ENCODE peak calls at places on chromosomes 11 and 22, in ten cellular contexts. One of them, this sample, is unnamed.

GRCh38 chr11:3167143-3168119 is 2.3 kb upstream of the OSBPL5 start:
- DNase-seq in tibial nerve: no peak
- DNase-seq in A673: no peak
- DNase-seq in stimulated activated CD8-positive, alpha-beta memory T cell treated with anti-CD3 and anti-CD28 coated beads, Interleukin-15, amount 100 ng/mL, for 48 hours: no peak
- DNase-seq in DMS53: peak; percentile 51
- DNase-seq in Caco-2: no peak
- DNase-seq in naive thymus-derived CD4-positive, alpha-beta T cell: no peak
- DNase-seq in PC-9: no peak
- DNase-seq in posterior vena cava: peak; percentile 37
- DNase-seq in GM23338: no peak
- DNase-seq in this sample: no peak

GRCh38 chr11:128919192-128919591 is 23.5 kb downstream of the TP53AIP1 start:
- DNase-seq in tibial nerve: no peak
- DNase-seq in A673: no peak
- DNase-seq in stimulated activated CD8-positive, alpha-beta memory T cell treated with anti-CD3 and anti-CD28 coated beads, Interleukin-15, amount 100 ng/mL, for 48 hours: no peak
- DNase-seq in DMS53: no peak
- DNase-seq in Caco-2: no peak
- DNase-seq in naive thymus-derived CD4-positive, alpha-beta T cell: no peak
- DNase-seq in PC-9: no peak
- DNase-seq in posterior vena cava: no peak
- DNase-seq in GM23338: no peak
- DNase-seq in this sample: no peak

GRCh38 chr22:48884786-48885185 is 942.9 kb downstream of the BRD1 start:
- DNase-seq in tibial nerve: no peak
- DNase-seq in A673: no peak
- DNase-seq in stimulated activated CD8-positive, alpha-beta memory T cell treated with anti-CD3 and anti-CD28 coated beads, Interleukin-15, amount 100 ng/mL, for 48 hours: no peak
- DNase-seq in DMS53: no peak
- DNase-seq in Caco-2: no peak
- DNase-seq in naive thymus-derived CD4-positive, alpha-beta T cell: no peak
- DNase-seq in PC-9: no peak
- DNase-seq in posterior vena cava: peak; percentile 49
- DNase-seq in GM23338: no peak
- DNase-seq in this sample: no peak

GRCh38 chr11:107808526-107808925 is 50.1 kb downstream of the SLC35F2 start:
- DNase-seq in tibial nerve: no peak
- DNase-seq in A673: peak; percentile 62
- DNase-seq in stimulated activated CD8-positive, alpha-beta memory T cell treated with anti-CD3 and anti-CD28 coated beads, Interleukin-15, amount 100 ng/mL, for 48 hours: no peak
- DNase-seq in DMS53: no peak
- DNase-seq in Caco-2: no peak
- DNase-seq in naive thymus-derived CD4-positive, alpha-beta T cell: no peak
- DNase-seq in PC-9: no peak
- DNase-seq in posterior vena cava: no peak
- DNase-seq in GM23338: no peak
- DNase-seq in this sample: no peak

GRCh38 chr11:77065878-77066228 is 918 bp upstream of the CAPN5 start:
- DNase-seq in tibial nerve: peak; percentile 57
- DNase-seq in A673: peak; percentile 71
- DNase-seq in stimulated activated CD8-positive, alpha-beta memory T cell treated with anti-CD3 and anti-CD28 coated beads, Interleukin-15, amount 100 ng/mL, for 48 hours: no peak
- DNase-seq in DMS53: no peak
- DNase-seq in Caco-2: peak; percentile 39
- DNase-seq in naive thymus-derived CD4-positive, alpha-beta T cell: no peak
- DNase-seq in PC-9: no peak
- DNase-seq in posterior vena cava: peak; percentile 85
- DNase-seq in GM23338: peak; percentile 42
- DNase-seq in this sample: peak; percentile 30

GRCh38 chr22:42966389-42966998 is 48.5 kb downstream of the PACSIN2 start:
- DNase-seq in tibial nerve: no peak
- DNase-seq in A673: peak; percentile 47
- DNase-seq in stimulated activated CD8-positive, alpha-beta memory T cell treated with anti-CD3 and anti-CD28 coated beads, Interleukin-15, amount 100 ng/mL, for 48 hours: no peak
- DNase-seq in DMS53: no peak
- DNase-seq in Caco-2: no peak
- DNase-seq in naive thymus-derived CD4-positive, alpha-beta T cell: no peak
- DNase-seq in PC-9: no peak
- DNase-seq in posterior vena cava: no peak
- DNase-seq in GM23338: no peak
- DNase-seq in this sample: peak; percentile 78

GRCh38 chr22:20084547-20085413 is 4.7 kb downstream of the DGCR8 start:
- DNase-seq in tibial nerve: no peak
- DNase-seq in A673: peak; percentile 34
- DNase-seq in stimulated activated CD8-positive, alpha-beta memory T cell treated with anti-CD3 and anti-CD28 coated beads, Interleukin-15, amount 100 ng/mL, for 48 hours: no peak
- DNase-seq in DMS53: no peak
- DNase-seq in Caco-2: peak; percentile 57
- DNase-seq in naive thymus-derived CD4-positive, alpha-beta T cell: no peak
- DNase-seq in PC-9: no peak
- DNase-seq in posterior vena cava: no peak
- DNase-seq in GM23338: peak; percentile 89
- DNase-seq in this sample: peak; percentile 81

GRCh38 chr11:45045692-45046471 is 95.2 kb upstream of the TP53I11 start:
- DNase-seq in tibial nerve: peak; percentile 70
- DNase-seq in A673: peak; percentile 65
- DNase-seq in stimulated activated CD8-positive, alpha-beta memory T cell treated with anti-CD3 and anti-CD28 coated beads, Interleukin-15, amount 100 ng/mL, for 48 hours: no peak
- DNase-seq in DMS53: peak; percentile 60
- DNase-seq in Caco-2: peak; percentile 5
- DNase-seq in naive thymus-derived CD4-positive, alpha-beta T cell: no peak
- DNase-seq in PC-9: peak; percentile 49
- DNase-seq in posterior vena cava: peak; percentile 88
- DNase-seq in GM23338: no peak
- DNase-seq in this sample: no peak

GRCh38 chr22:35219012-35219411 is 38.3 kb upstream of the HMGXB4 start:
- DNase-seq in tibial nerve: no peak
- DNase-seq in A673: no peak
- DNase-seq in stimulated activated CD8-positive, alpha-beta memory T cell treated with anti-CD3 and anti-CD28 coated beads, Interleukin-15, amount 100 ng/mL, for 48 hours: no peak
- DNase-seq in DMS53: no peak
- DNase-seq in Caco-2: no peak
- DNase-seq in naive thymus-derived CD4-positive, alpha-beta T cell: no peak
- DNase-seq in PC-9: no peak
- DNase-seq in posterior vena cava: no peak
- DNase-seq in GM23338: no peak
- DNase-seq in this sample: no peak

GRCh38 chr22:19495562-19496323 is 16.0 kb downstream of the CDC45 start:
- DNase-seq in tibial nerve: no peak
- DNase-seq in A673: no peak
- DNase-seq in stimulated activated CD8-positive, alpha-beta memory T cell treated with anti-CD3 and anti-CD28 coated beads, Interleukin-15, amount 100 ng/mL, for 48 hours: no peak
- DNase-seq in DMS53: peak; percentile 27
- DNase-seq in Caco-2: no peak
- DNase-seq in naive thymus-derived CD4-positive, alpha-beta T cell: no peak
- DNase-seq in PC-9: no peak
- DNase-seq in posterior vena cava: no peak
- DNase-seq in GM23338: peak; percentile 48
- DNase-seq in this sample: no peak

GRCh38 chr11:87142594-87142993 is 104.9 kb downstream of the TMEM135 start:
- DNase-seq in tibial nerve: no peak
- DNase-seq in A673: no peak
- DNase-seq in stimulated activated CD8-positive, alpha-beta memory T cell treated with anti-CD3 and anti-CD28 coated beads, Interleukin-15, amount 100 ng/mL, for 48 hours: no peak
- DNase-seq in DMS53: no peak
- DNase-seq in Caco-2: no peak
- DNase-seq in naive thymus-derived CD4-positive, alpha-beta T cell: no peak
- DNase-seq in PC-9: no peak
- DNase-seq in posterior vena cava: no peak
- DNase-seq in GM23338: no peak
- DNase-seq in this sample: no peak

GRCh38 chr22:20160041-20160440 is 9.2 kb upstream of the CCDC188 start:
- DNase-seq in tibial nerve: no peak
- DNase-seq in A673: no peak
- DNase-seq in stimulated activated CD8-positive, alpha-beta memory T cell treated with anti-CD3 and anti-CD28 coated beads, Interleukin-15, amount 100 ng/mL, for 48 hours: no peak
- DNase-seq in DMS53: no peak
- DNase-seq in Caco-2: no peak
- DNase-seq in naive thymus-derived CD4-positive, alpha-beta T cell: no peak
- DNase-seq in PC-9: no peak
- DNase-seq in posterior vena cava: no peak
- DNase-seq in GM23338: no peak
- DNase-seq in this sample: no peak

GRCh38 chr22:33909075-33909458 is 11.2 kb downstream of the LARGE1 start:
- DNase-seq in tibial nerve: no peak
- DNase-seq in A673: no peak
- DNase-seq in stimulated activated CD8-positive, alpha-beta memory T cell treated with anti-CD3 and anti-CD28 coated beads, Interleukin-15, amount 100 ng/mL, for 48 hours: no peak
- DNase-seq in DMS53: no peak
- DNase-seq in Caco-2: no peak
- DNase-seq in naive thymus-derived CD4-positive, alpha-beta T cell: no peak
- DNase-seq in PC-9: no peak
- DNase-seq in posterior vena cava: no peak
- DNase-seq in GM23338: no peak
- DNase-seq in this sample: no peak

GRCh38 chr11:46386674-46387073 is 4.9 kb downstream of the CHRM4 start:
- DNase-seq in tibial nerve: no peak
- DNase-seq in A673: no peak
- DNase-seq in stimulated activated CD8-positive, alpha-beta memory T cell treated with anti-CD3 and anti-CD28 coated beads, Interleukin-15, amount 100 ng/mL, for 48 hours: no peak
- DNase-seq in DMS53: peak; percentile 26
- DNase-seq in Caco-2: no peak
- DNase-seq in naive thymus-derived CD4-positive, alpha-beta T cell: no peak
- DNase-seq in PC-9: peak; percentile 70
- DNase-seq in posterior vena cava: no peak
- DNase-seq in GM23338: no peak
- DNase-seq in this sample: no peak

GRCh38 chr11:1341928-1342524 is 32.6 kb upstream of the TOLLIP start:
- DNase-seq in tibial nerve: no peak
- DNase-seq in A673: peak; percentile 85
- DNase-seq in stimulated activated CD8-positive, alpha-beta memory T cell treated with anti-CD3 and anti-CD28 coated beads, Interleukin-15, amount 100 ng/mL, for 48 hours: no peak
- DNase-seq in DMS53: peak; percentile 67
- DNase-seq in Caco-2: no peak
- DNase-seq in naive thymus-derived CD4-positive, alpha-beta T cell: no peak
- DNase-seq in PC-9: no peak
- DNase-seq in posterior vena cava: no peak
- DNase-seq in GM23338: no peak
- DNase-seq in this sample: peak; percentile 22

GRCh38 chr11:122642472-122642922 is 13.0 kb upstream of the UBASH3B start:
- DNase-seq in tibial nerve: no peak
- DNase-seq in A673: peak; percentile 39
- DNase-seq in stimulated activated CD8-positive, alpha-beta memory T cell treated with anti-CD3 and anti-CD28 coated beads, Interleukin-15, amount 100 ng/mL, for 48 hours: no peak
- DNase-seq in DMS53: no peak
- DNase-seq in Caco-2: peak; percentile 66
- DNase-seq in naive thymus-derived CD4-positive, alpha-beta T cell: no peak
- DNase-seq in PC-9: peak; percentile 98
- DNase-seq in posterior vena cava: no peak
- DNase-seq in GM23338: no peak
- DNase-seq in this sample: no peak

GRCh38 chr11:73286240-73286810 is 14.2 kb downstream of the P2RY6 start:
- DNase-seq in tibial nerve: no peak
- DNase-seq in A673: no peak
- DNase-seq in stimulated activated CD8-positive, alpha-beta memory T cell treated with anti-CD3 and anti-CD28 coated beads, Interleukin-15, amount 100 ng/mL, for 48 hours: no peak
- DNase-seq in DMS53: no peak
- DNase-seq in Caco-2: no peak
- DNase-seq in naive thymus-derived CD4-positive, alpha-beta T cell: no peak
- DNase-seq in PC-9: no peak
- DNase-seq in posterior vena cava: peak; percentile 46
- DNase-seq in GM23338: peak; percentile 60
- DNase-seq in this sample: no peak

GRCh38 chr11:100875521-100875869 is 188.4 kb downstream of the ARHGAP42 start:
- DNase-seq in tibial nerve: no peak
- DNase-seq in A673: no peak
- DNase-seq in stimulated activated CD8-positive, alpha-beta memory T cell treated with anti-CD3 and anti-CD28 coated beads, Interleukin-15, amount 100 ng/mL, for 48 hours: no peak
- DNase-seq in DMS53: no peak
- DNase-seq in Caco-2: no peak
- DNase-seq in naive thymus-derived CD4-positive, alpha-beta T cell: no peak
- DNase-seq in PC-9: no peak
- DNase-seq in posterior vena cava: peak; percentile 52
- DNase-seq in GM23338: no peak
- DNase-seq in this sample: no peak

GRCh38 chr11:118241191-118242098 is 10.7 kb downstream of the MPZL3 start:
- DNase-seq in tibial nerve: no peak
- DNase-seq in A673: no peak
- DNase-seq in stimulated activated CD8-positive, alpha-beta memory T cell treated with anti-CD3 and anti-CD28 coated beads, Interleukin-15, amount 100 ng/mL, for 48 hours: peak; percentile 63
- DNase-seq in DMS53: peak; percentile 93
- DNase-seq in Caco-2: peak; percentile 71
- DNase-seq in naive thymus-derived CD4-positive, alpha-beta T cell: peak; percentile 58
- DNase-seq in PC-9: peak; percentile 100
- DNase-seq in posterior vena cava: no peak
- DNase-seq in GM23338: no peak
- DNase-seq in this sample: no peak

This sample was measured in NCI-H82.